ENCODE peak calls at places on chromosomes 6 and 20, in five cellular contexts. One of them, this sample, is unnamed.

GRCh38 chr6:45434401-45434741 is 56.6 kb upstream of the SUPT3H start:
- DNase-seq in neural progenitor cell: no peak
- DNase-seq in T-helper 22 cell: no peak
- DNase-seq in foreskin keratinocyte: no peak
- DNase-seq in HT1080: no peak
- DNase-seq in this sample: no peak

GRCh38 chr6:28563420-28564095 is 37.9 kb downstream of the GPX5 start:
- DNase-seq in neural progenitor cell: peak
- DNase-seq in T-helper 22 cell: no peak
- DNase-seq in foreskin keratinocyte: no peak
- DNase-seq in HT1080: no peak
- DNase-seq in this sample: no peak

GRCh38 chr6:145110109-145110508 is 625.2 kb downstream of the EPM2A start:
- DNase-seq in neural progenitor cell: no peak
- DNase-seq in T-helper 22 cell: no peak
- DNase-seq in foreskin keratinocyte: peak
- DNase-seq in HT1080: no peak
- DNase-seq in this sample: no peak

GRCh38 chr6:3361312-3362037 is 95.4 kb downstream of the SLC22A23 start:
- DNase-seq in neural progenitor cell: no peak
- DNase-seq in T-helper 22 cell: no peak
- DNase-seq in foreskin keratinocyte: no peak
- DNase-seq in HT1080: no peak
- DNase-seq in this sample: no peak

GRCh38 chr6:108874470-108875160 is 26.4 kb downstream of the ARMC2 start:
- DNase-seq in neural progenitor cell: no peak
- DNase-seq in T-helper 22 cell: no peak
- DNase-seq in foreskin keratinocyte: no peak
- DNase-seq in HT1080: no peak
- DNase-seq in this sample: no peak

GRCh38 chr6:170045563-170045960 is 245.3 kb downstream of the DLL1 start:
- DNase-seq in neural progenitor cell: no peak
- DNase-seq in T-helper 22 cell: no peak
- DNase-seq in foreskin keratinocyte: no peak
- DNase-seq in HT1080: no peak
- DNase-seq in this sample: no peak

GRCh38 chr6:150930816-150931215 is 65.3 kb downstream of the MTHFD1L start:
- DNase-seq in neural progenitor cell: no peak
- DNase-seq in T-helper 22 cell: no peak
- DNase-seq in foreskin keratinocyte: no peak
- DNase-seq in HT1080: no peak
- DNase-seq in this sample: no peak

GRCh38 chr6:135083992-135084915 is 29.6 kb upstream of the HBS1L start:
- DNase-seq in neural progenitor cell: no peak
- DNase-seq in T-helper 22 cell: no peak
- DNase-seq in foreskin keratinocyte: no peak
- DNase-seq in HT1080: no peak
- DNase-seq in this sample: no peak

GRCh38 chr6:169921853-169922779 is 170.7 kb downstream of the ERMARD start:
- DNase-seq in neural progenitor cell: peak
- DNase-seq in T-helper 22 cell: no peak
- DNase-seq in foreskin keratinocyte: no peak
- DNase-seq in HT1080: no peak
- DNase-seq in this sample: peak

GRCh38 chr6:111987295-111987694 is 66.6 kb upstream of the CCN6 start:
- DNase-seq in neural progenitor cell: no peak
- DNase-seq in T-helper 22 cell: no peak
- DNase-seq in foreskin keratinocyte: no peak
- DNase-seq in HT1080: no peak
- DNase-seq in this sample: no peak

GRCh38 chr6:157226761-157227160 is 96.6 kb downstream of the TMEM242 start:
- DNase-seq in neural progenitor cell: no peak
- DNase-seq in T-helper 22 cell: no peak
- DNase-seq in foreskin keratinocyte: no peak
- DNase-seq in HT1080: no peak
- DNase-seq in this sample: no peak

GRCh38 chr6:21741221-21742109 is 147.9 kb downstream of the SOX4 start:
- DNase-seq in neural progenitor cell: peak
- DNase-seq in T-helper 22 cell: no peak
- DNase-seq in foreskin keratinocyte: no peak
- DNase-seq in HT1080: no peak
- DNase-seq in this sample: no peak

GRCh38 chr20:51373713-51374481 is 168.6 kb downstream of the NFATC2 start:
- DNase-seq in neural progenitor cell: no peak
- DNase-seq in T-helper 22 cell: no peak
- DNase-seq in foreskin keratinocyte: no peak
- DNase-seq in HT1080: no peak
- DNase-seq in this sample: no peak

GRCh38 chr6:151044465-151045441 is 179.3 kb downstream of the MTHFD1L start:
- DNase-seq in neural progenitor cell: peak
- DNase-seq in T-helper 22 cell: no peak
- DNase-seq in foreskin keratinocyte: no peak
- DNase-seq in HT1080: peak
- DNase-seq in this sample: peak

GRCh38 chr6:16630035-16630643 is 131.1 kb downstream of the ATXN1 start:
- DNase-seq in neural progenitor cell: no peak
- DNase-seq in T-helper 22 cell: no peak
- DNase-seq in foreskin keratinocyte: no peak
- DNase-seq in HT1080: no peak
- DNase-seq in this sample: no peak

GRCh38 chr6:114557089-114557488 is 214.3 kb upstream of the HS3ST5 start:
- DNase-seq in neural progenitor cell: no peak
- DNase-seq in T-helper 22 cell: no peak
- DNase-seq in foreskin keratinocyte: no peak
- DNase-seq in HT1080: no peak
- DNase-seq in this sample: no peak

GRCh38 chr6:112235956-112236355 is 18.4 kb downstream of the LAMA4 start:
- DNase-seq in neural progenitor cell: no peak
- DNase-seq in T-helper 22 cell: no peak
- DNase-seq in foreskin keratinocyte: no peak
- DNase-seq in HT1080: peak
- DNase-seq in this sample: no peak

GRCh38 chr6:14719273-14719672 is 526.6 kb upstream of the JARID2 start:
- DNase-seq in neural progenitor cell: no peak
- DNase-seq in T-helper 22 cell: no peak
- DNase-seq in foreskin keratinocyte: no peak
- DNase-seq in HT1080: no peak
- DNase-seq in this sample: no peak

This sample was measured in Caki2.